ENCODE peak calls at places on chromosomes 11 and 22, in seven cellular contexts. U, P, D, O, G, N and F are unnamed samples.

GRCh38 chr11:44797886-44798683 is 71.3 kb downstream of the TSPAN18 start:
- DNase-seq in U (no peak), P (no peak), D (no peak), O (no peak), G (no peak), N (peak; percentile 81), F (no peak)

GRCh38 chr11:93652161-93652597 is 9.3 kb upstream of the CEP295 start:
- DNase-seq in U (peak; percentile 43), P (peak; percentile 60), D (peak; percentile 67), O (peak; percentile 61), G (no peak), N (peak; percentile 37), F (peak; percentile 28)

GRCh38 chr11:71251761-71252433 is 480 bp downstream of the SHANK2 start:
- DNase-seq in U (peak; percentile 8), P (no peak), D (no peak), O (peak; percentile 69), G (peak; percentile 73), N (peak; percentile 87), F (peak; percentile 78)

GRCh38 chr11:111308140-111308539 is 9.8 kb downstream of the POU2AF3 start:
- DNase-seq in U (no peak), P (no peak), D (no peak), O (no peak), G (no peak), N (no peak), F (no peak)

GRCh38 chr11:9688716-9689511 is 25.0 kb downstream of the SWAP70 start:
- DNase-seq in U (peak; percentile 87), P (peak; percentile 81), D (peak; percentile 98), O (no peak), G (no peak), N (peak; percentile 52), F (no peak)

GRCh38 chr22:26139320-26139719 is 29.9 kb upstream of the SEZ6L start:
- DNase-seq in U (no peak), P (no peak), D (no peak), O (no peak), G (no peak), N (no peak), F (no peak)

GRCh38 chr11:66478823-66479740 is 1.2 kb upstream of the DPP3 start:
- DNase-seq in U (peak; percentile 71), P (no peak), D (peak; percentile 39), O (no peak), G (peak; percentile 27), N (peak; percentile 60), F (no peak)

GRCh38 chr11:111871693-111872161 is 346 bp upstream of the ALG9 start:
- DNase-seq in U (peak; percentile 8), P (no peak), D (no peak), O (no peak), G (no peak), N (no peak), F (no peak)

GRCh38 chr11:17333799-17334586 is 17.6 kb upstream of the NCR3LG1 start:
- DNase-seq in U (no peak), P (no peak), D (no peak), O (no peak), G (no peak), N (no peak), F (no peak)

GRCh38 chr11:58061813-58062212 is 31.1 kb downstream of the OR6Q1 start:
- DNase-seq in U (no peak), P (peak; percentile 73), D (peak; percentile 84), O (no peak), G (no peak), N (no peak), F (no peak)

GRCh38 chr11:59271811-59272327 is 59.1 kb upstream of the MPEG1 start:
- DNase-seq in U (peak; percentile 53), P (no peak), D (no peak), O (no peak), G (no peak), N (no peak), F (no peak)

GRCh38 chr11:76314741-76315090 is 66.2 kb downstream of the THAP12 start:
- DNase-seq in U (no peak), P (peak; percentile 46), D (peak; percentile 32), O (no peak), G (no peak), N (no peak), F (no peak)

GRCh38 chr22:43228330-43228729 is 41.4 kb upstream of the TTLL12 start:
- DNase-seq in U (peak; percentile 36), P (peak; percentile 5), D (peak; percentile 16), O (peak; percentile 64), G (no peak), N (peak; percentile 57), F (no peak)
- TF ChIP-seq CTCF in U (peak; percentile 74), P (peak; percentile 57), D (peak; percentile 39), O (peak; percentile 20), G (no peak), N (peak; percentile 60), F (peak; percentile 38)

DNA sequence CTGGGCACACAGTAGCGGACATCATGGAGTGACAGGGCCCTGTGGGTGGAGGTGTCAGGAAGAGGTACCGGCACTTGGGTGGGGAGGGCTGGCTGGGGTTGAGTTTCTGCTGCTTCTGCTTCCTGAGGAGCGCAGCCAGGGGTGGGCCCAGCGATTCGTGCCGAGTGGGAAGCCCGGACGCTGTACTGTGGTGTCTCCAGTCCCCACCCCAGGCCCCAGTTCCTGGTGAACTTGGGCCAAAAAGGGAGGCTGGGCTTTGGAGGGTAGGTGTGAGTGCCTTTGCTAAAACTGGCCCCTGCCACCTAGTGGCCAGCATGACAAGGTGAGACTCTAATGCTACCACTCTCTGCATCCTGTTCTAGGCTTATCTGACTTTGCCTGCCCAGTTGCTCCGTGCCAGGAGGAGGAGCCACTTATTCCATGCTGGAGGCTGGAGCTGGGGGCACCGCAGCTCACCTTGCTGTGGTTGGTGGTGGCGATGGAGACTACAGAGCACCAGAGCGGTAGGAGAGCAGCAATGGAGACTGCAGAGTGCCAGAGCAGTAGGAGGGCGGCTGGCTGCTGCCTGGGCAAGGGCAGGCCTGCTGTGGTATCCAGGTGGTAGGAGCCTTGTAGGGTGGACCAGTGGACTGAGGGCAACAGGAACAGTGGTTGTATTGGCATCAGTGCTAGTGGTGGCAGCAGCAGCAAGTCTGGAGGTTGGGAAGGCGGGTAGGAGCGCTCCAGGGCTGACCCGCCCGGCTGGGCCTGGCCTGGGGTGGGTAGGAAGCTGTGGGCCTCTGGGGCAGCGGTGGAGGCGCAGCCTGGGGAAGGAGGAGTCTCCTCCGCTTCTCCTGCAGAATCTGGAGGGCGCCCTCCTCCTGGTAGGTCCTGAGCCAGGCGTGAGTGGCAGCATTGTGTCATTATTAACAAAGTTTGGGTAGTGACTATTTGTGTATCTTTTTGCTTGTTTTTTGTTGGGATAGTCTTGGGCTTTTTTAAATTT is 2.2 kb upstream of the RFPL2 start:
- DNase-seq in U (peak; percentile 42), P (peak; percentile 7), D (peak; percentile 4), O (peak; percentile 43), G (no peak), N (peak; percentile 46), F (no peak)
- TF ChIP-seq CTCF in U (peak; percentile 74), P (peak; percentile 64), D (peak; percentile 53), O (peak; percentile 68), G (no peak), N (peak; percentile 60), F (peak; percentile 61)

GRCh38 chr11:13337986-13338436 is 60.4 kb downstream of the BMAL1 start:
- DNase-seq in U (no peak), P (peak; percentile 79), D (peak; percentile 78), O (no peak), G (no peak), N (no peak), F (no peak)

GRCh38 chr11:13334068-13334785 is 56.6 kb downstream of the BMAL1 start:
- DNase-seq in U (no peak), P (no peak), D (no peak), O (no peak), G (no peak), N (no peak), F (no peak)

GRCh38 chr11:13336246-13336873 is 58.8 kb downstream of the BMAL1 start:
- DNase-seq in U (no peak), P (peak; percentile 39), D (no peak), O (no peak), G (no peak), N (no peak), F (no peak)

GRCh38 chr11:13333456-13333957 is 55.9 kb downstream of the BMAL1 start:
- DNase-seq in U (no peak), P (peak; percentile 57), D (no peak), O (no peak), G (no peak), N (no peak), F (no peak)

GRCh38 chr11:13335319-13335718 is 57.7 kb downstream of the BMAL1 start:
- DNase-seq in U (peak; percentile 41), P (peak; percentile 62), D (peak; percentile 82), O (peak; percentile 73), G (no peak), N (peak; percentile 72), F (peak; percentile 29)
- TF ChIP-seq CTCF in U (peak; percentile 91), P (peak; percentile 82), D (peak; percentile 91), O (peak; percentile 76), G (no peak), N (peak; percentile 89), F (peak; percentile 80)

DNA sequence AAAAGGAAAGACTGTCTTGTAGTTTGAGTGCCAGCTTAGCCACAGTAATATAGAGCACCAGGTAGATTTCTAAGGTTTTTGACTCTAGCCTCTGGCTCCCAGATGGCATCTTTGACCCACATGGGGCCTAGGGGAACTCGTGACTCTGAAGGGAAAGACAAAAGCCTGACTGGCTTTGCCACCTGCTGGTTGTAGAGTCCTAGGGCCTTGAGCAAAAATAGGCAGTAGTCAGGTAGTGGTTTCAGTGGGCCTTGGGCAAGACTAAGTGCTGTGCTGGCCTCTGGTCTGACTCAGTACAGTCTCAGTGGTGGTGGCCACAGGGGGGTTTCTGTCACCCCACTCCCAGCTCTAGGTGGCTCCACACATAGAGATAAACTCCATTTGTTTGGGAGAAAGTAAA is 349.4 kb downstream of the FAM181B start:
- DNase-seq in U (no peak), P (no peak), D (no peak), O (no peak), G (no peak), N (peak; percentile 4), F (no peak)
- TF ChIP-seq CTCF in U (no peak), P (no peak), D (no peak), O (no peak), G (no peak), N (no peak), F (no peak)

DNA sequence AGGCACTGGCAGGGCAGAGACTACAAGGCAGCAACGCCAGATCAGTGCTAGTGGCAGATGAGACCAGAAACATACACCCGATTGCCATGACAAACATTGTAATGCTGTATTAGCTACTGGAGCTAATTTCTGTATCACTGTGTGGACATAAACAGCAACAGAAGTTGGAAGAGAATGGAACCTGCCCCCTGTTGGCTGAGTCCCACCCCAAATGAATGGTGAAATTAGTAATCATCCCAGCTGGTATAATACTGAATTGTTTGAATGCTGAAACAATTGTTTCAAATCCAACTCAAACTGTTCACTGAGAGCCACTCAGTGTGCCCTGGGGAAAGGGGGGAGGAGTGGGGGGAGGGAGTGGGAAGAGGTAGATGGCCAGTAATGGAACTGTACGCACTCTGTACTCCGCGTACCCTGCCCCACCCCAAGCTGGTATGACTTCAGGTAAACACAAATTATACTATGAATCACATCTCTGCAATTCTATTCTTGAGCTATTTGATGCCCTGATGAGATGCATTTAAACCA is 11.2 kb upstream of the BIRC3 start:
- DNase-seq in U (no peak), P (no peak), D (no peak), O (no peak), G (no peak), N (no peak), F (no peak)
- TF ChIP-seq CTCF in U (peak; percentile 71), P (no peak), D (no peak), O (no peak), G (no peak), N (peak; percentile 9), F (no peak)